ENCODE peak calls at places on chromosomes 16 and 17, in nine cellular contexts. H is sigmoid colon, T is transverse colon, G is HL-60, A is stomach, S is breast epithelium, R is HCT116, O is GM12878, Y is Panc1. M is an unnamed sample.

GRCh38 chr17:79027925-79028491 is 4.0 kb downstream of the C1QTNF1 start:
- DNase-seq in H (peak; percentile 71), T (no peak), G (no peak), A (no peak), S (no peak), R (no peak), O (no peak), Y (no peak), M (no peak)

GRCh38 chr17:1634841-1635650 is 6.4 kb upstream of the SLC43A2 start:
- DNase-seq in H (no peak), T (no peak), G (no peak), A (no peak), S (no peak), R (no peak), O (no peak), Y (no peak), M (no peak)

GRCh38 chr16:54489225-54489781 is 202.7 kb upstream of the IRX3 start:
- DNase-seq in H (no peak), T (peak; percentile 82), G (no peak), A (peak; percentile 54), S (no peak), R (no peak), O (no peak), Y (no peak), M (no peak)

GRCh38 chr17:80777274-80777673 is 214.4 kb upstream of the CHMP6 start:
- DNase-seq in H (no peak), T (no peak), G (no peak), A (no peak), S (no peak), R (no peak), O (no peak), Y (no peak), M (peak; percentile 58)

GRCh38 chr17:64183815-64184397 is 54.0 kb upstream of the ERN1 start:
- DNase-seq in H (no peak), T (no peak), G (no peak), A (no peak), S (no peak), R (no peak), O (no peak), Y (no peak), M (no peak)

GRCh38 chr16:22424161-22424937 is 49.9 kb upstream of the CDR2 start:
- DNase-seq in H (peak; percentile 91), T (peak; percentile 18), G (no peak), A (no peak), S (peak; percentile 50), R (no peak), O (no peak), Y (no peak), M (no peak)

GRCh38 chr16:72198021-72198420 is 26.1 kb upstream of the PMFBP1 start:
- DNase-seq in H (peak; percentile 84), T (no peak), G (no peak), A (no peak), S (no peak), R (no peak), O (no peak), Y (no peak), M (peak; percentile 18)

GRCh38 chr16:57266531-57267268 is 17.8 kb downstream of the PLLP start:
- DNase-seq in H (no peak), T (no peak), G (no peak), A (peak; percentile 61), S (peak; percentile 35), R (no peak), O (no peak), Y (no peak), M (no peak)

GRCh38 chr17:79942591-79943353 is 92.9 kb downstream of the TBC1D16 start:
- DNase-seq in H (peak; percentile 70), T (peak; percentile 14), G (no peak), A (no peak), S (no peak), R (no peak), O (no peak), Y (no peak), M (no peak)

GRCh38 chr17:63578769-63579111 is 22.0 kb upstream of the TACO1 start:
- DNase-seq in H (no peak), T (no peak), G (no peak), A (no peak), S (no peak), R (no peak), O (no peak), Y (no peak), M (no peak)

GRCh38 chr17:8300629-8301242 is 5.5 kb upstream of the SLC25A35 start:
- DNase-seq in H (peak; percentile 77), T (peak; percentile 60), G (peak; percentile 40), A (peak; percentile 57), S (peak; percentile 40), R (peak; percentile 62), O (peak; percentile 31), Y (peak; percentile 72), M (no peak)

GRCh38 chr17:59840908-59841666 is 51.7 kb downstream of the TUBD1 start:
- DNase-seq in H (no peak), T (no peak), G (no peak), A (no peak), S (no peak), R (no peak), O (no peak), Y (no peak), M (no peak)

GRCh38 chr17:40355804-40356758 is 8.5 kb downstream of the GJD3 start:
- DNase-seq in H (peak; percentile 87), T (no peak), G (no peak), A (no peak), S (no peak), R (no peak), O (no peak), Y (no peak), M (no peak)

GRCh38 chr17:36641331-36641876 is 40.0 kb downstream of the MRM1 start:
- DNase-seq in H (no peak), T (no peak), G (no peak), A (no peak), S (no peak), R (no peak), O (no peak), Y (no peak), M (no peak)
- H3K4me3 ChIP-seq in H (peak overlapping the region; percentile 42), T (no peak overlapping the region), G (no peak overlapping the region), A (peak overlapping the region; percentile 36), S (peak overlapping the region; percentile 43), R (no peak overlapping the region), O (no peak overlapping the region), Y (peak overlapping the region; percentile 37), M (peak overlapping the region; percentile 69)

GRCh38 chr17:50093807-50094206 is 1.3 kb upstream of the PDK2 start:
- DNase-seq in H (no peak), T (no peak), G (no peak), A (no peak), S (no peak), R (no peak), O (no peak), Y (no peak), M (no peak)

GRCh38 chr17:50094243-50094752 is 853 bp upstream of the PDK2 start:
- DNase-seq in H (peak; percentile 95), T (peak; percentile 94), G (peak; percentile 74), A (peak; percentile 95), S (peak; percentile 83), R (peak; percentile 88), O (peak; percentile 41), Y (peak; percentile 75), M (peak; percentile 77)

GRCh38 chr17:50095626-50096037 is 481 bp downstream of the PDK2 start:
- DNase-seq in H (no peak), T (no peak), G (no peak), A (no peak), S (no peak), R (no peak), O (no peak), Y (no peak), M (no peak)

GRCh38 chr17:50096092-50096491 is 941 bp downstream of the PDK2 start:
- DNase-seq in H (no peak), T (no peak), G (no peak), A (peak; percentile 57), S (no peak), R (no peak), O (no peak), Y (no peak), M (no peak)

GRCh38 chr17:50094753-50095616 is at the start of gene PDK2:
- DNase-seq in H (peak; percentile 99), T (peak; percentile 97), G (peak; percentile 53), A (peak; percentile 98), S (peak; percentile 98), R (peak; percentile 96), O (peak; percentile 78), Y (no peak), M (no peak)
- TF ChIP-seq POLR2AphosphoS5 in H (peak; percentile 78), T (peak; percentile 93), G (no peak), A (peak; percentile 89), S (peak; percentile 70), R (peak; percentile 51), O (no peak), Y (peak; percentile 57), M (no peak)

DNA sequence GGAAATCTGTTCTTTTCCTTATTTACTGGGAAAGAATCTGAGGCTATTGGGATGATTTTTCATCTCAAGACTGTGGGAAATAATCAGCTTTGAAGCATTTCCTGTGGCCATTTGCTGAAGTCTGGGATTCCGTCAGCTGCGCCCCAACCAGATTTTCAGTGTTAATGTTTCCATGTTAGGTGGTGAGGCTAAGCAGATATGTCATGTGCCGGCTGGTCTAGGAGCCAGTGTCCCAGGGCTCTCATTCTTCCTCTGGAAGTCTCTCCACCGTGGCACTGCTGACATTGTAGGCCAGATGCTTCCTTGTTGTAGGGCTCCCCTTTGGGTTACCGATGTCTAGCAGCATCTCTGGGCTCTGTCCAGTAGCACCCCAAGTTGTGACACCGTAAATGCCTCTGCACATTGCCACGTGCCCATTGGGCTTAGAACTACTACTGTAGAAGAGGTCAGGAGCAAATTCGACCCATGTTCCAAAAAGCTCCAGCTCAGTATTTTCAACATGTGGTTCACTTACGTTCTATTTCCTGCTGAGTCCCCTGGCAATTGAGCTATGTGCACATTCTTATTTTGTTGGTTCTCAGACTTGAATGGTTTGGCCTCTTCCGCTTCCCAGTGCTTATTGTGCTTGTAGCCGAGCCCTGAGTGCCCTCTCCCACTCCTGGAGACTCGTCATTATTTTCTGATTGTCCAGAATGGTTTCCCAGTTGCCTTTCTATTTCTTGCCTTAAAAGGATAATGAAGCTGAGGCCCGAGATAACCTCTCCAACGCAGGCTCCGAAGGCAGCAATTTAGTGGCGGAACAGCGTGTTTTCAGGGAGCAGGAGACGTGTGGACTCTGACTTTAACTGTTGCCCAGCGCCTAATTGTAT is 82.2 kb downstream of the SPECC1 start:
- DNase-seq in H (no peak), T (no peak), G (no peak), A (no peak), S (no peak), R (no peak), O (no peak), Y (no peak), M (no peak)
- H3K4me3 ChIP-seq in H (no peak overlapping the region), T (no peak overlapping the region), G (no peak overlapping the region), A (no peak overlapping the region), S (no peak overlapping the region), R (no peak overlapping the region), O (no peak overlapping the region), Y (no peak overlapping the region), M (no peak overlapping the region)

DNA sequence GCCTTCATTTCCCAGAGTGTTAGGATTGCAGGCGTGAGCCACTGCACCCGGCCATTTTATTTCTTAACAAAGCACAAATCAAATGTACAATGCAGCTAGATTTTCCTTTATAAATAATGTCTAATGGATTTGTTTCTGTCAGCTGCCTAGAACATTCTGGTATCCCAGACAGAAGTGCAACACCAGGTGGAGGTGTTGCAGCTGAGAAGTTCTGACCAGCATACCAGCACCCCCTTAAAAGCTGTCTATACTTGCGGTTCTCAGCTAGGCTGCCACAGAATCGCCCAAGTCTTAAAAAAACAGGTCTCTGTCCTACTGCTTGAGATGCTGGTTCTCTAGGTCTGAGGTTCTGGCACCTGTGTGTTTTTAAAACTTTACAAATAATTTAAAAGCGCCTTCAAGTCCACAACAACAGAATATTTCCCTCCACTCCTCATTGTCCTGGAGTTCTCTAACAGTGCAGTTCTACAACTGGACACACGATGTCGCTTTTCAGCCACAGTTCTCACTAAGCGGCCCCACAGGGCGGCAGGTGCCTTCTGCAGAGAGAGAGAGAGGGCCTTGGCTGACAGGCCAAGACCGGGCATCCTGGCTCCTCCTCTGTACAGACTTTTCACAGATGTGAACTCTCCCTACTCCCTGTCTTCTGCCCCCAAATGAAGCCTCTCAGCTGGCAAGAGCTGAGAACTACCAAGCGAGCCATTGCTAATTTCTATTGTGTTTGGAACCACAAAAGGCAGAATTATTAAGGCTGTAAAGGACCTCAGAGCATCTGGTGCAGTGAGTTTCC is 32.6 kb upstream of the MEOX1 start:
- DNase-seq in H (peak; percentile 88), T (peak; percentile 78), G (peak; percentile 75), A (peak; percentile 79), S (peak; percentile 70), R (peak; percentile 78), O (no peak), Y (peak; percentile 39), M (no peak)
- TF ChIP-seq POLR2AphosphoS5 in H (no peak), T (no peak), G (no peak), A (no peak), S (no peak), R (no peak), O (no peak), Y (no peak), M (no peak)

M was measured in SK-N-MC.